ENCODE peak calls at places on chromosomes 1 and 21, in six cellular contexts. G, C, Z, I, W and V are unnamed samples.

GRCh38 chr1:71049951-71050598 is 2.5 kb upstream of the PTGER3 start:
- DNase-seq in G (peak; percentile 61), Z (no peak), I (peak; percentile 25), W (peak; percentile 64), C (no peak), V (peak; percentile 64)

GRCh38 chr1:90922202-90922601 is 99.6 kb downstream of the ZNF644 start:
- DNase-seq in Z (no peak), W (no peak), C (no peak), G (no peak), I (no peak), V (no peak)

GRCh38 chr1:219092206-219092605 is 81.5 kb upstream of the LYPLAL1 start:
- DNase-seq in I (no peak), W (no peak), Z (no peak), C (no peak), G (no peak), V (no peak)

GRCh38 chr1:61119085-61119484 is 36.7 kb downstream of the NFIA start:
- DNase-seq in Z (no peak), G (no peak), C (no peak), W (peak; percentile 89), I (no peak), V (no peak)

GRCh38 chr1:177854951-177855350 is 114.9 kb downstream of the SEC16B start:
- DNase-seq in W (no peak), I (no peak), C (no peak), G (no peak), Z (no peak), V (no peak)

GRCh38 chr21:37045139-37045538 is 27.7 kb downstream of the PIGP start:
- DNase-seq in Z (no peak), W (no peak), C (no peak), I (no peak), G (no peak), V (no peak)

GRCh38 chr1:178706467-178706866 is 18.6 kb upstream of the RALGPS2 start:
- DNase-seq in G (no peak), W (no peak), I (no peak), Z (no peak), C (no peak), V (no peak)

GRCh38 chr1:152753586-152753985 is 4.2 kb upstream of the KPRP start:
- DNase-seq in G (no peak), I (no peak), Z (no peak), W (no peak), C (no peak), V (no peak)

GRCh38 chr1:232223309-232223708 is 406.6 kb downstream of the SIPA1L2 start:
- DNase-seq in G (no peak), Z (no peak), C (no peak), I (no peak), W (no peak), V (no peak)

GRCh38 chr1:27372808-27373690 is 1.6 kb downstream of the FCN3 start:
- DNase-seq in Z (peak; percentile 64), G (no peak), C (peak; percentile 63), I (no peak), W (no peak), V (peak; percentile 71)

GRCh38 chr1:175861641-175862367 is 118.4 kb upstream of the TNR start:
- DNase-seq in C (no peak), I (no peak), G (no peak), W (no peak), Z (no peak), V (no peak)

DNA sequence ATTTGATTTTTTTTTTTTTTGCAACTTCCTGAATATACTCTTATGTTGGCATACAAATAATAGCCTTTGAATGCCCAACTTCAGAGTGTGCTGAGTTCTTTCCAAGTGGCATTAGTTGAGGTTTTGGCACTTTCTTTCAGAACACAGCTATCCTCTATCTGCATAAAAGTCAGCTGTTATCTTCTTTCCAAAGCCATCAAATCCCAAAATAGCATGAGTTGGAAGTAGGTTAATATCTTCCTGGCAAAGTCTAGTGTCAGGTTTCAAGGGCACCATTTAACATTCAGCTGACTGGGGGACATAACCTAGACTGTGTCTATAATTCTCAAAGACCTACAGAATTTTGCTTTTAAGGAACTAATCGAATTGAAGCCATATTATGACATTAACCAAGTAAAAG is 223.9 kb downstream of the PLPP3 start:
- DNase-seq in G (no peak), Z (no peak), I (no peak), W (no peak), C (no peak), V (no peak)
- TF ChIP-seq ATF3 in G (no peak), Z (no peak), I (no peak), W (no peak), C (no peak), V (no peak)

DNA sequence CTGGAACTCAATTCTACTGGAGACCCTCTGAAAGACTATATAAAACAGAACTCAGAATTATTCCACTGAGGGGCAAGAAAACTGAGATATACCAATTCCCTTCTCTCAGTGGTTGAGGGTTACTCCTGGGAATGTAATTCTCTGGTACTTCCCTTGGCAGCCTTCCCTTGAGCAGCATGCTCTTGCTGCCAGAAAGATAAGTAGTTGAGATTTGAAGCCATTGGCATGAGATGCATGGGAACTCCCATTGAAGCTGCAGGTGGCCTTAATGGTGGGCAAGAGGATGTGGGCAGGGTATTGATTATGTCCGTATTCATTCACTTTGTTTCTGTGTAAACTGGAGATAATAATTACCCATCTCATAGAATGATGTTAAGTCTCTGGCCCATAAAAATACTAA is 28.6 kb upstream of the C1orf185 start:
- DNase-seq in G (no peak), I (no peak), Z (no peak), W (no peak), C (no peak), V (no peak)
- TF ChIP-seq ATF3 in G (no peak), I (no peak), Z (no peak), W (no peak), C (no peak), V (no peak)

GRCh38 chr1:204080163-204080903 is 7.4 kb downstream of the SOX13 start:
- DNase-seq in Z (peak; percentile 97), G (peak; percentile 90), I (no peak), C (peak; percentile 98), W (peak; percentile 76), V (peak; percentile 74)
- TF ChIP-seq ATF3 in Z (no peak), G (no peak), I (no peak), C (no peak), W (no peak), V (no peak)

GRCh38 chr1:101520302-101520701 is 283.5 kb downstream of the S1PR1 start:
- DNase-seq in I (peak; percentile 20), Z (peak; percentile 45), W (peak; percentile 27), G (peak; percentile 32), C (peak; percentile 39), V (peak; percentile 21)
- TF ChIP-seq ATF3 in I (no peak), Z (no peak), W (no peak), G (no peak), C (no peak), V (no peak)

GRCh38 chr1:54952950-54953718 is 27.3 kb upstream of the TMEM61 start:
- DNase-seq in C (no peak), G (no peak), W (peak; percentile 39), I (no peak), Z (no peak), V (no peak)

GRCh38 chr1:54947540-54947939 is 32.9 kb upstream of the TMEM61 start:
- DNase-seq in G (no peak), W (no peak), C (no peak), I (no peak), Z (no peak), V (no peak)

GRCh38 chr1:54951810-54952226 is 28.6 kb upstream of the TMEM61 start:
- DNase-seq in Z (no peak), C (no peak), W (no peak), I (no peak), G (no peak), V (no peak)

GRCh38 chr1:54950361-54951163 is 29.9 kb upstream of the TMEM61 start:
- DNase-seq in W (peak; percentile 84), G (peak; percentile 60), C (peak; percentile 84), Z (peak; percentile 93), I (peak; percentile 27), V (peak; percentile 61)

DNA sequence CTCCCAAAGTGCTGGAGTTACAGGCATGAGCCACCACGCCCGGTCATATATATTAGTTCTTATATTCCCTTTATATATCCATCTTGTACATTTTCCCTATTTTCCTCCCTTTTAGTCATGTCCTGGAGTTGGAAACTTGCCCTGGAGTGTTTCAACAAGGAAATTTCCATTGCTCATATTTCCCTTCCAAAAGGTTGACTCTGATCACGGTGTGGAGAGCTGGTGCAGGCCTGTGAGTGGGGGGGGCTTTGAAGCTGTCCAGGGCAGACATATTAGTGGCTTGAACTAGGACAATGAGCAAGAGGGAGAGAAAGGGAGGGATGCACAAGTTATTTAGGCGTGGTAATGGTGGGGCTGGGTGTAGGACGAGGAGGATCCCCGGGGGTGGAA is 30.5 kb upstream of the TMEM61 start:
- DNase-seq in I (no peak), Z (no peak), W (no peak), C (no peak), G (no peak), V (no peak)
- TF ChIP-seq ATF3 in I (no peak), Z (no peak), W (no peak), C (no peak), G (no peak), V (no peak)

DNA sequence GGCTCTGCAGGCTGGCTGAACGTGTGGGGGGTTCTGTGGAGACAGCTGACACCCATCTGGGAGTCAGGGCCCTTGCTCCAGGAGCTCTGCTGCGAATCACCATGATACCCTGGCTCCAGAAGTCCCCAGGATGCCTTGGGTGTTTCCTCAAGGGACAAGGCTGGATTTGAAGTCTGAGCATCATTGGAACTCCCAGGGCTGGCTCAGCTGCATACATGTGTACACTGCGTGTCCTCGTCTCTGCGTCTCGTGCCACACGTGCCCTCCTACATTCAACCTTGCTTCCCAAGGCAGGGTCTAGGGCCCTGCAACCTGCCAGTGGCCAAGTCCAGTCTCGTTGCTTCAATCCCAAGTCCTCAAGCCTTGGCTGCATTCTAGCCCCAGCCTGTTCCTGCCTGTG is 11.7 kb downstream of the CSF1 start:
- DNase-seq in Z (no peak), I (no peak), C (no peak), W (no peak), G (no peak), V (no peak)
- TF ChIP-seq ATF3 in Z (no peak), I (no peak), C (no peak), W (no peak), G (no peak), V (no peak)

GRCh38 chr1:167210966-167211674 is 9.6 kb upstream of the POU2F1 start:
- DNase-seq in I (no peak), C (no peak), Z (no peak), W (no peak), G (no peak), V (no peak)
- TF ChIP-seq ATF3 in I (no peak), C (no peak), Z (no peak), W (no peak), G (no peak), V (no peak)